ENCODE peak calls at places on chromosomes 3 and 15, in six cellular contexts. U is cardiac fibroblast, L is activated B cell treated with CpG ODN at 0.5 μM for 24 hours, D is smooth muscle cell of the brain vasculature, X is myocyte, Y is amniotic epithelial cell. C is an unnamed sample.

GRCh38 chr15:42549052-42549491 is 434 bp downstream of the HAUS2 start:
- DNase-seq in U (peak; percentile 42), L (peak; percentile 18), D (no peak), X (peak; percentile 35), Y (peak; percentile 28), C (no peak)

GRCh38 chr3:159711560-159712333 is 276.9 kb upstream of the IL12A start:
- DNase-seq in U (peak; percentile 95), L (no peak), D (peak; percentile 63), X (peak; percentile 71), Y (peak; percentile 96), C (no peak)

GRCh38 chr3:149752788-149753136 is 473 bp upstream of the COMMD2 start:
- DNase-seq in U (no peak), L (no peak), D (no peak), X (no peak), Y (no peak), C (no peak)

GRCh38 chr3:11310258-11310657 is 38.1 kb downstream of the ATG7 start:
- DNase-seq in U (no peak), L (no peak), D (no peak), X (no peak), Y (no peak), C (no peak)

GRCh38 chr3:50166309-50167019 is 11.3 kb downstream of the SEMA3F start:
- DNase-seq in U (no peak), L (no peak), D (no peak), X (no peak), Y (no peak), C (no peak)

GRCh38 chr15:94312946-94313345 is 81.6 kb downstream of the MCTP2 start:
- DNase-seq in U (peak; percentile 22), L (no peak), D (no peak), X (no peak), Y (peak; percentile 86), C (no peak)

GRCh38 chr15:27495963-27496459 is 525.0 kb downstream of the GABRG3 start:
- DNase-seq in U (no peak), L (no peak), D (no peak), X (no peak), Y (no peak), C (no peak)

GRCh38 chr3:136989781-136990524 is 32.2 kb downstream of the IL20RB start:
- DNase-seq in U (no peak), L (no peak), D (no peak), X (no peak), Y (no peak), C (no peak)

GRCh38 chr15:68224546-68225250 is 4.8 kb downstream of the CLN6 start:
- DNase-seq in U (no peak), L (no peak), D (no peak), X (peak; percentile 34), Y (no peak), C (no peak)

GRCh38 chr3:129424185-129424841 is 4.1 kb downstream of the EFCAB12 start:
- DNase-seq in U (peak; percentile 54), L (no peak), D (no peak), X (no peak), Y (peak; percentile 50), C (no peak)

GRCh38 chr15:27808182-27808581 is 290.9 kb downstream of the OCA2 start:
- DNase-seq in U (no peak), L (no peak), D (no peak), X (no peak), Y (no peak), C (no peak)

GRCh38 chr15:89999676-90000174 is 1.4 kb upstream of the ZNF710 start:
- DNase-seq in U (peak; percentile 22), L (no peak), D (no peak), X (no peak), Y (peak; percentile 31), C (no peak)

GRCh38 chr3:52277972-52278509 is 408 bp downstream of the WDR82 start:
- DNase-seq in U (no peak), L (no peak), D (no peak), X (peak; percentile 69), Y (no peak), C (no peak)

GRCh38 chr3:107680698-107681097 is 157.9 kb downstream of the BBX start:
- DNase-seq in U (peak; percentile 42), L (no peak), D (no peak), X (no peak), Y (peak; percentile 45), C (no peak)

GRCh38 chr3:11624161-11624560 is 19.6 kb downstream of the VGLL4 start:
- DNase-seq in U (peak; percentile 80), L (no peak), D (no peak), X (no peak), Y (no peak), C (no peak)

GRCh38 chr3:137131081-137131480 is 173.3 kb downstream of the IL20RB start:
- DNase-seq in U (no peak), L (no peak), D (no peak), X (no peak), Y (no peak), C (no peak)

GRCh38 chr3:191500892-191501291 is 39.9 kb downstream of the PYDC2 start:
- DNase-seq in U (no peak), L (no peak), D (no peak), X (no peak), Y (no peak), C (no peak)

GRCh38 chr3:122589297-122589696 is 11.8 kb downstream of the PARP15 start:
- DNase-seq in U (no peak), L (no peak), D (no peak), X (no peak), Y (no peak), C (no peak)

GRCh38 chr15:79066391-79067090 is 24.0 kb downstream of the RASGRF1 start:
- DNase-seq in U (no peak), L (no peak), D (no peak), X (no peak), Y (no peak), C (no peak)

GRCh38 chr3:159760056-159760455 is 228.6 kb upstream of the IL12A start:
- DNase-seq in U (no peak), L (no peak), D (no peak), X (peak; percentile 60), Y (no peak), C (no peak)

GRCh38 chr15:66882251-66883020 is 180.4 kb downstream of the SMAD6 start:
- DNase-seq in U (peak; percentile 88), L (no peak), D (no peak), X (peak; percentile 88), Y (peak; percentile 74), C (no peak)

GRCh38 chr3:23712095-23712494 is 93.7 kb upstream of the UBE2E1 start:
- DNase-seq in U (peak; percentile 8), L (no peak), D (no peak), X (no peak), Y (no peak), C (no peak)